ENCODE peak calls at places on chromosomes 12 and 14, in eight cellular contexts. E is transverse colon, N is lower leg skin, A is HFF-Myc, S is ascending aorta, P is ovary, L is colonic mucosa, K is GM12865. X is an unnamed sample.

GRCh38 chr12:50558970-50559369 is 54.2 kb downstream of the DIP2B start:
- DNase-seq in E (no peak), N (no peak), A (no peak), S (no peak), P (no peak), L (no peak), K (no peak), X (no peak)

GRCh38 chr12:54286042-54286931 is 5.8 kb downstream of the HNRNPA1 start:
- DNase-seq in E (no peak), N (no peak), A (no peak), S (no peak), P (no peak), L (no peak), K (no peak), X (peak)

GRCh38 chr12:112792306-112792705 is 758 bp downstream of the RPH3A start:
- DNase-seq in E (no peak), N (no peak), A (no peak), S (no peak), P (no peak), L (no peak), K (no peak), X (no peak)

GRCh38 chr12:39807043-39807442 is 187.4 kb upstream of the ABCD2 start:
- DNase-seq in E (no peak), N (no peak), A (no peak), S (no peak), P (no peak), L (no peak), K (peak), X (no peak)

GRCh38 chr12:70920251-70920851 is at the start of gene PTPRR:
- DNase-seq in E (no peak), N (no peak), A (no peak), S (no peak), P (peak), L (no peak), K (no peak), X (peak)

GRCh38 chr12:75722714-75723200 is 211.3 kb upstream of the KRR1 start:
- DNase-seq in E (peak), N (peak), A (peak), S (no peak), P (no peak), L (peak), K (peak), X (peak)

GRCh38 chr14:100238419-100239199 is at the start of gene YY1:
- DNase-seq in E (peak), N (peak), A (peak), S (peak), P (peak), L (peak), K (peak), X (peak)

GRCh38 chr12:93287152-93287551 is 90.6 kb upstream of the NUDT4 start:
- DNase-seq in E (no peak), N (no peak), A (no peak), S (no peak), P (no peak), L (no peak), K (no peak), X (no peak)

GRCh38 chr14:94612174-94612573 is at the start of gene SERPINA3:
- DNase-seq in E (no peak), N (no peak), A (no peak), S (no peak), P (no peak), L (no peak), K (no peak), X (peak)

GRCh38 chr12:29113101-29113500 is 36.0 kb upstream of the FAR2 start:
- DNase-seq in E (no peak), N (no peak), A (peak), S (no peak), P (no peak), L (no peak), K (no peak), X (peak)

GRCh38 chr12:96274331-96274730 is 80.2 kb downstream of the ELK3 start:
- DNase-seq in E (no peak), N (no peak), A (no peak), S (no peak), P (no peak), L (no peak), K (peak), X (peak)

GRCh38 chr12:127600211-127600610 is 666.8 kb upstream of the TMEM132C start:
- DNase-seq in E (no peak), N (no peak), A (no peak), S (no peak), P (no peak), L (no peak), K (no peak), X (no peak)

GRCh38 chr12:126064028-126064427 is 998.8 kb downstream of the AACS start:
- DNase-seq in E (no peak), N (no peak), A (no peak), S (no peak), P (no peak), L (no peak), K (no peak), X (no peak)

GRCh38 chr12:81644503-81644902 is 114.6 kb downstream of the PPFIA2 start:
- DNase-seq in E (no peak), N (no peak), A (no peak), S (no peak), P (no peak), L (no peak), K (peak), X (peak)

GRCh38 chr12:12353276-12353675 is 3.2 kb upstream of the MANSC1 start:
- DNase-seq in E (no peak), N (no peak), A (no peak), S (no peak), P (no peak), L (no peak), K (no peak), X (no peak)

DNA sequence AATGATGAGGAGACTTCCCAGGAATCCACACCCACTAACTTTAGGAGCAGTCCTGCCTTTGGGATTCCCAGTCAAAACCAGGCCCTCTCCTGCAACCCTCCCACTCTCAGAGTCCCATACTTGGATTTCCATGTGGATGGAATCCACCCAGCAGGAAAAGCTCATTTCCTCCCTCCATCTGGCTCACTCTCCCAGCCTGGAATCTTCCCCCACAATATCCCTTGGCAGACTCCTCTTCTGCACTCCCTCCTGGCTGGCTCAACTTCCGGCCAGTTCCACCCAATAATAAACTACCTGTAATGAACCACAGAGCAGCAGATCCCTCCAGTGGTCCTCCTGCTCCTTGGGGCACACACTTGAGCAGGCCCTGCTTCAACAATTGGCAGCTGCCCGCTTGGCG is 102.8 kb upstream of the EGLN3 start:
- DNase-seq in E (peak), N (no peak), A (peak), S (no peak), P (peak), L (peak), K (no peak), X (peak)
- TF ChIP-seq CTCF in E (peak), N (no peak), A (no peak), S (no peak), P (no peak), L (no peak), K (no peak), X (peak)

GRCh38 chr14:104694475-104694950 is 5.1 kb downstream of the INF2 start:
- DNase-seq in E (no peak), N (no peak), A (no peak), S (no peak), P (no peak), L (no peak), K (no peak), X (no peak)
- H3K4me3 ChIP-seq in E (no peak), N (no peak), A (no peak), S (no peak), P (no peak), L (no peak), K (no peak), X (no peak)

GRCh38 chr14:35458442-35458841 is 53.9 kb upstream of the NFKBIA start:
- DNase-seq in E (no peak), N (no peak), A (no peak), S (no peak), P (no peak), L (no peak), K (no peak), X (no peak)
- TF ChIP-seq CTCF in E (no peak), N (no peak), A (no peak), S (no peak), P (no peak), L (no peak), K (no peak), X (no peak)

DNA sequence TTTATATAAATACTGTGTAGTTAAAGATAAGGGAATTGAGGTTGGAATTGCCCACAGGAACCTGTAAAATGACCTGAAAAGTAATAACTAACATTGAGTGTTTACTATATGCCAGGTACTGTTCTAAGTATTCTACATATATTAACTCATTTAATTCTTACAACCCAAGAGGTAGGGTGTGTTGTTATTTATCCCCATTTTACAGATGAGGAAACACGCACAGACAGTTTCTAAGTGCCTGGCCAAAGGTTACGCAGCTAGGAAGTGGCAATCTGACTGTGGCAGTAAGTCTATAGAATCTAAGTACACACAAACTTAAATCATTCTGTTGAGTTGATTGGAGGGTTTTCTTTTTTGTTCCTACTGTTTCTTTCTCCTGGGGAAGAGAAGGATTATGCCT is 1.1 kb upstream of the TSPAN31 start:
- DNase-seq in E (no peak), N (no peak), A (no peak), S (no peak), P (no peak), L (no peak), K (no peak), X (no peak)
- H3K4me3 ChIP-seq in E (no peak), N (no peak), A (no peak), S (no peak), P (no peak), L (no peak), K (peak), X (no peak)

GRCh38 chr12:25433581-25434325 is 119.3 kb downstream of the LMNTD1 start:
- DNase-seq in E (no peak), N (no peak), A (peak), S (no peak), P (no peak), L (no peak), K (no peak), X (peak)

GRCh38 chr12:25435431-25435830 is 117.7 kb downstream of the LMNTD1 start:
- DNase-seq in E (no peak), N (no peak), A (no peak), S (no peak), P (no peak), L (no peak), K (no peak), X (no peak)

GRCh38 chr12:25434493-25434892 is 118.6 kb downstream of the LMNTD1 start:
- DNase-seq in E (no peak), N (no peak), A (no peak), S (no peak), P (no peak), L (peak), K (no peak), X (no peak)

GRCh38 chr12:25438638-25439037 is 114.4 kb downstream of the LMNTD1 start:
- DNase-seq in E (no peak), N (no peak), A (peak), S (no peak), P (no peak), L (no peak), K (no peak), X (peak)

DNA sequence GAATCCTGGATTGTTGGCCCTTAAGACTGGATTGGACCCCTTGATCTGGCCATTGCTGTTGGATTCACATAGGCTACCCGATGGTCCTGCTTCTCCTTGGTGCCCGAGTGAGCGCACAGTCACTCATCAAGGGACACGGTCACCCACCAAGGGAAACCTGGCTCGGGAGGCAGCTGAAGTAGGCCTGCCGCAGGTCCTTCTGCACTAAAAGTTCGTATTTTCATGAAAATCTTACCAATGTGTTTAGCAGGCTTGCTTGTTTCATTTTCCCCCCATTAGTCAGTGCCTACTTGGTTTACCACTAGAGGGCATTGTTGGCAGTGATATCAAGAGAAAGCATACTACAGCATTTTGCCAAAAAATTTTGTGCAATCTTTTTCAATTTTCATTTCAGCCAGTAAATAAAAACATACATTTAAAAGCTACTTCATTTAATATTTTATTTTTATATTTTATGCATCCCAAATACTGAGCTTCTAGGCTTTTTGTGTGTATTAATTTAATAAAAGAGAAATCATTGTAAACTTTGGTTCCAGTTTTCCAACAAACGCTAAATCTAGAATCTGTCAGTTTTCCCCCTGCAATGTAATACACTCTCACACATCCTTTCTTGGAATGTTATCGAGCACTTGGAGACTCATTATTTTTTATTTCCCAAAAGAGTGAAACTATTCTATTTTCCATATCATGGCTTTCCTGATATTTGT is 116.7 kb downstream of the LMNTD1 start:
- DNase-seq in E (no peak), N (peak), A (peak), S (no peak), P (peak), L (peak), K (peak), X (peak)
- TF ChIP-seq CTCF in E (peak), N (no peak), A (peak), S (peak), P (peak), L (peak), K (peak), X (peak)

GRCh38 chr12:1313906-1314305 is 280.5 kb downstream of the FBXL14 start:
- DNase-seq in E (no peak), N (no peak), A (no peak), S (no peak), P (no peak), L (no peak), K (no peak), X (no peak)

GRCh38 chr12:1320021-1320420 is 274.4 kb downstream of the FBXL14 start:
- DNase-seq in E (no peak), N (no peak), A (no peak), S (no peak), P (no peak), L (no peak), K (no peak), X (no peak)

GRCh38 chr12:1319215-1319614 is 275.2 kb downstream of the FBXL14 start:
- DNase-seq in E (no peak), N (no peak), A (no peak), S (no peak), P (no peak), L (no peak), K (no peak), X (peak)

GRCh38 chr12:1314523-1314922 is 279.9 kb downstream of the FBXL14 start:
- DNase-seq in E (no peak), N (no peak), A (no peak), S (no peak), P (no peak), L (no peak), K (no peak), X (no peak)

GRCh38 chr12:1318327-1319031 is 275.9 kb downstream of the FBXL14 start:
- DNase-seq in E (no peak), N (no peak), A (no peak), S (no peak), P (no peak), L (peak), K (no peak), X (peak)
- H3K4me3 ChIP-seq in E (no peak), N (no peak), A (no peak), S (no peak), P (no peak), L (no peak), K (no peak), X (no peak)

GRCh38 chr12:57096748-57097553 is 8.0 kb downstream of the NAB2 start:
- DNase-seq in E (no peak), N (no peak), A (no peak), S (no peak), P (peak), L (no peak), K (no peak), X (no peak)

GRCh38 chr12:57101892-57102695 is 9.1 kb downstream of the STAT6 start:
- DNase-seq in E (peak), N (no peak), A (no peak), S (no peak), P (peak), L (peak), K (no peak), X (no peak)

GRCh38 chr12:57097554-57097835 is 8.6 kb downstream of the NAB2 start:
- DNase-seq in E (no peak), N (no peak), A (no peak), S (no peak), P (no peak), L (no peak), K (no peak), X (no peak)

GRCh38 chr12:57099062-57099714 is 10.3 kb downstream of the NAB2 start:
- DNase-seq in E (no peak), N (no peak), A (no peak), S (no peak), P (no peak), L (no peak), K (no peak), X (no peak)

DNA sequence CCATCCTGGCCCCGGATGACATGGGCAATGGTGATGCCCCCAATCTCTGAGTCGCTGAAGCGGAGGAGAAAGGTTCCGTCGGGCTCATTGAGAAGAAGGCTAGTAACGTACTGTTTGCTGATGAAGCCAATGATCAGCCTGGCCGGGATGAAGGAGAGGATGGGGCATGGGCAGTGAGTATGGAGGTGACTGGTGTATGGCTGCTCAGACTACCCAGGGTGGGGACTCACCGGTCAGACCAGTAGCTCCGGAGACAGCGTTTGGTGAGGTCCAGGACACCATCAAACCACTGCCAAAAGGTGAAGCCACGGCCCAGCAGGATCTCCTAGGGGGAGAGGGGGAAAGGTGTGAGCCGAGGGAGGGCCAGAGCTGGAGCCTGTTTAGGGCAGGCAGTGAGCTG is 10.9 kb downstream of the NAB2 start:
- DNase-seq in E (no peak), N (no peak), A (no peak), S (no peak), P (no peak), L (no peak), K (no peak), X (no peak)
- TF ChIP-seq CTCF in E (no peak), N (no peak), A (no peak), S (no peak), P (no peak), L (no peak), K (no peak), X (no peak)

DNA sequence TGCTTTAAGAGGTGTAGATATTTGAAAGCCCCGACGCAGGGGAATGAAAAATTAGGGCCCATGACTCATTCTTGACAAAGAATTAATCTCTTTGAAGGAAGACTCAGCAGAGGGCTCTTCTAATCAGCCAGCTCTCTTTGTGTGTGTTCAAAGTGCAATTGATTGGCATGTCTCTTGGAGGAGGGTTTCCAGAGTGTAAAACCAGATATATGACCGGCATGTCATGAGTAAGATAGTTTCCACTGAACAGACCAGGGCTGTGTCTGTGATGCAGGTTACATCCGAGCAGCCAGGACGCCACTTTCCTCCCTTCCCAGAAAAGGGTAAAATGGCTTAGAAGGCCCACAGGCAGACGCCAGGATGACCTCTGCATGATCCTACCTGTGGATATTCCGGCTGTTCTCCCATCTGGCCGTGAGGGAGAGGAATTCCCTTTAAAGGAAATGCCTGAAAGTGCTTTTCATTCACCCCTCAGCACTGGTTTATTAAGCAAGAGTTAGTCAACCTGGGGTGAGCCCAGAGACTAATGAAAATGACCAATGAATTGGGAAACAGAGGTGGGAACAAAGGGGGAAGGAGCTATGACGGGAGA is 7.2 kb upstream of the KRT75 start:
- DNase-seq in E (no peak), N (no peak), A (no peak), S (no peak), P (no peak), L (no peak), K (no peak), X (no peak)
- H3K4me3 ChIP-seq in E (no peak), N (no peak), A (no peak), S (no peak), P (no peak), L (no peak), K (no peak), X (no peak)

X was measured in fibroblast of the aortic adventitia.